ENCODE peak calls at places on chromosomes 16 and 17, in eight cellular contexts. D is stomach, C is tibial nerve, T is suprapubic skin, H is GM12878, G is HCT116, X is ovary, F is gastrocnemius medialis. E is an unnamed sample.
A peak's percentile ranks its signal among the peaks of the same experiment; 100 is the strongest.

GRCh38 chr17:2406271-2406902 is 5.5 kb upstream of the MNT start:
- DNase-seq in D (peak; percentile 50), C (no peak), T (peak; percentile 78), H (no peak), G (no peak), X (no peak), F (no peak), E (no peak)

GRCh38 chr16:63403792-63404191 is 1367.6 kb upstream of the CDH8 start:
- DNase-seq in D (no peak), C (no peak), T (no peak), H (no peak), G (no peak), X (no peak), F (no peak), E (no peak)

GRCh38 chr16:17474037-17474436 is 3.3 kb upstream of the XYLT1 start:
- DNase-seq in D (no peak), C (no peak), T (no peak), H (no peak), G (no peak), X (peak; percentile 44), F (no peak), E (no peak)

GRCh38 chr17:83055911-83056582 is 23.4 kb upstream of the METRNL start:
- DNase-seq in D (peak; percentile 21), C (peak; percentile 9), T (no peak), H (no peak), G (no peak), X (no peak), F (no peak), E (no peak)

GRCh38 chr16:83098536-83098935 is 471.8 kb downstream of the CDH13 start:
- DNase-seq in D (no peak), C (no peak), T (no peak), H (no peak), G (no peak), X (no peak), F (no peak), E (no peak)

GRCh38 chr17:32877164-32877764 is 340 bp upstream of the MYO1D start:
- DNase-seq in D (peak; percentile 96), C (peak; percentile 79), T (peak; percentile 94), H (peak; percentile 37), G (peak; percentile 65), X (peak; percentile 93), F (peak; percentile 67), E (peak; percentile 94)

GRCh38 chr17:80659651-80660050 is 115.0 kb downstream of the RPTOR start:
- DNase-seq in D (no peak), C (no peak), T (no peak), H (no peak), G (no peak), X (no peak), F (no peak), E (no peak)

GRCh38 chr17:75909051-75909811 is 4.5 kb upstream of the MRPL38 start:
- DNase-seq in D (peak; percentile 53), C (no peak), T (no peak), H (no peak), G (no peak), X (no peak), F (no peak), E (peak; percentile 70)

GRCh38 chr17:50889528-50890118 is 23.5 kb upstream of the TOB1 start:
- DNase-seq in D (peak; percentile 23), C (no peak), T (peak; percentile 26), H (no peak), G (no peak), X (no peak), F (no peak), E (no peak)

GRCh38 chr17:43882761-43883415 is 24.4 kb downstream of the MPP2 start:
- DNase-seq in D (no peak), C (no peak), T (no peak), H (no peak), G (no peak), X (no peak), F (no peak), E (no peak)

GRCh38 chr17:6936370-6937028 is 59.4 kb upstream of the ALOX12 start:
- DNase-seq in D (no peak), C (no peak), T (no peak), H (no peak), G (no peak), X (no peak), F (peak; percentile 5), E (no peak)

GRCh38 chr17:63538693-63539595 is 11.3 kb upstream of the DCAF7 start:
- DNase-seq in D (no peak), C (no peak), T (no peak), H (no peak), G (no peak), X (no peak), F (no peak), E (no peak)

GRCh38 chr16:49931931-49932330 is 76.0 kb upstream of the ZNF423 start:
- DNase-seq in D (no peak), C (no peak), T (peak; percentile 33), H (no peak), G (no peak), X (no peak), F (no peak), E (no peak)

GRCh38 chr16:55943257-55943656 is 68.1 kb upstream of the CES5A start:
- DNase-seq in D (no peak), C (no peak), T (no peak), H (no peak), G (no peak), X (no peak), F (no peak), E (no peak)

GRCh38 chr17:10616502-10617119 is 40.5 kb downstream of the MYH3 start:
- DNase-seq in D (peak; percentile 85), C (peak; percentile 78), T (peak; percentile 90), H (no peak), G (peak; percentile 83), X (peak; percentile 75), F (peak; percentile 23), E (peak; percentile 81)

GRCh38 chr17:80227156-80227555 is 6.9 kb downstream of the SLC26A11 start:
- DNase-seq in D (no peak), C (no peak), T (no peak), H (no peak), G (no peak), X (no peak), F (no peak), E (no peak)

GRCh38 chr17:62902573-62903229 is 63.3 kb upstream of the TANC2 start:
- DNase-seq in D (no peak), C (no peak), T (no peak), H (no peak), G (no peak), X (no peak), F (no peak), E (no peak)

GRCh38 chr17:50722746-50723145 is 3.3 kb downstream of the LUC7L3 start:
- DNase-seq in D (no peak), C (no peak), T (no peak), H (no peak), G (no peak), X (no peak), F (no peak), E (no peak)

GRCh38 chr17:21283482-21284318 is 811 bp upstream of the MAP2K3 start:
- DNase-seq in D (peak; percentile 52), C (no peak), T (peak; percentile 68), H (no peak), G (peak; percentile 22), X (peak; percentile 66), F (no peak), E (no peak)

GRCh38 chr16:81861503-81861902 is 82.4 kb downstream of the PLCG2 start:
- DNase-seq in D (no peak), C (no peak), T (no peak), H (no peak), G (no peak), X (no peak), F (no peak), E (no peak)

GRCh38 chr16:83878838-83879237 is 20.1 kb upstream of the MLYCD start:
- DNase-seq in D (no peak), C (no peak), T (no peak), H (no peak), G (peak; percentile 52), X (no peak), F (no peak), E (no peak)

GRCh38 chr16:4461250-4462085 is 13.0 kb downstream of the NMRAL1 start:
- DNase-seq in D (no peak), C (no peak), T (no peak), H (no peak), G (no peak), X (no peak), F (no peak), E (no peak)
- H3K27me3 ChIP-seq in D (no peaks in the 10 kb centered on the region), C (no peaks in the 10 kb centered on the region), T (no peaks in the 10 kb centered on the region), H (no peaks in the 10 kb centered on the region), G (no peaks in the 10 kb centered on the region), X (no peaks in the 10 kb centered on the region), F (no peaks in the 10 kb centered on the region), E (no peaks in the 10 kb centered on the region)

DNA sequence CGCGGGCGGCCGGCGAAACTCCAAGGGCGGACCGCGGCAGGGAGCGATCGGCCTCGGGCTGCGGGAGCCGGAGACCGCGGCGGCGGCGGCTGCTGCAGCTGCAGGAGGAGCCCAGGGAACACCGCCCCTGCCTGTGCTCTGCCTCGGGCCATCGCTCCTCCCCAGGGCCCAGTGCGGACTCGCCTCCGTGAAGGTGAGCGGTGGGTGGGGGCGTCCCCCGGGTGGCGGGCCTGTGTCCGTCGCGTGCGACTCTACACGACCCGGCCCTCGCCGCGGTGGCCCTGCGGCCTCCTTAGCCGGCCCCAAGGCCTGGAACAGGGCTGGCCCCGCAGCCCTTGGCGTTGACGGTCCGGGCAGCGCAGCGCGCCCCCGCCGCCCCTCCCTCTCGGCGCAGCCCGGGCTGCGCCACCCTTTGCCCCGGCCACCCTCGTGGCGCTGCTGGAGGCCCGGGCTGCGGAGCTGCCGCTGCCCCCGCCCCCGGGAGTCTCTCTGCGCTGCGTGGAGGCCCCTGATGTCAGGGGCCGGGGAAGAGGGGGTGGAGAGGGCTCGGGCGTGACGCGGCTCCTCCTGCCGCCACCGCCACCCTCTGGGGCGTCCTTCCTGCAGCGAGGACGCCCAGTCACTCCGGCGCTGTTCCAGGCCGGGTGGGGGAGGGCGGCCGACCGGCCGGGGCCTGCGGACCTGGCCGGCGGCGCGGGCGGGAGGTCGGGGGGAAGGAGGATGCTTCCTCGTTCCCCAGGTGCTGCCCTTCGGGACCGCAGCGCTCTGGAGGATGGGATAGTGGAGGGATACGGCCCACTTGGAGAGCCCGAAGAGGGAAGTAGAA is 485 bp downstream of the DYNLL2 start:
- DNase-seq in D (peak; percentile 64), C (no peak), T (peak; percentile 83), H (no peak), G (no peak), X (peak; percentile 58), F (peak; percentile 40), E (peak; percentile 79)
- TF ChIP-seq POLR2A in D (no peak), C (no peak), T (peak; percentile 14), H (peak; percentile 83), G (no peak), X (no peak), F (peak; percentile 60), E (peak; percentile 52)

DNA sequence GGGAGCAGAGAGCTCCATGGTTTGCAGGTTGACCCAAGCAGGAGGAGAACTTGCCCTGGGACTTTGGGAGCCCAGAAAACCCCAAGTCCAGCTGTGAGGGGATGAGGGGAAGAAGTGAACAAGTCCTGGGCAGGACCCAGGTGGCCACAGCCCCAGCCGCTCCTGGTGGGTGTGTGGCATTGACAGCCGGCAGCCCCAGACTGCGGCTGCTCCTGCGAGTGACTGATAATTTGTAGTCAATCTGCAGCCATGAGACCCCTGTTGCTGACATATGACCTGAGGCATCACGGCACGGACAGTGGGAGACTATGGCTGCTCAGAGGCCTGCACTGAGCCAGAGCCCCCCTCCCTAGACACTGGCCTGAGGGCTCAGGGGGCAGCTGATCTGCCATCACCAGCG is 66.4 kb downstream of the PRMT7 start:
- DNase-seq in D (no peak), C (no peak), T (no peak), H (no peak), G (no peak), X (no peak), F (no peak), E (no peak)
- H3K27me3 ChIP-seq in D (no peaks in the 10 kb centered on the region), C (no peaks in the 10 kb centered on the region), T (no peaks in the 10 kb centered on the region), H (no peaks in the 10 kb centered on the region), G (no peaks in the 10 kb centered on the region), X (no peaks in the 10 kb centered on the region), F (no peaks in the 10 kb centered on the region), E (no peaks in the 10 kb centered on the region)

GRCh38 chr17:35245196-35245486 is 2.3 kb downstream of the SLFN5 start:
- DNase-seq in D (no peak), C (no peak), T (no peak), H (no peak), G (peak; percentile 68), X (no peak), F (no peak), E (no peak)
- TF ChIP-seq POLR2A in D (no peak), C (no peak), T (no peak), H (no peak), G (no peak), X (no peak), F (peak; percentile 24), E (no peak)